ENCODE peak calls at places on chromosomes 13 and 19, in four cellular contexts. D is spleen, B is heart right ventricle, A is aorta. X is an unnamed sample.
A peak's percentile ranks its signal among the peaks of the same experiment; 100 is the strongest.

GRCh38 chr13:80931118-80931517 is 590.2 kb upstream of the SPRY2 start:
- DNase-seq in B (no peak), D (no peak), A (no peak), X (no peak)

GRCh38 chr13:29753593-29754485 is 96.6 kb downstream of the UBL3 start:
- DNase-seq in D (no peak), B (no peak), A (no peak), X (no peak)

GRCh38 chr13:81406639-81407292 is 1065.8 kb upstream of the SPRY2 start:
- DNase-seq in B (no peak), A (no peak), D (no peak), X (no peak)

GRCh38 chr13:44223785-44224432 is 149.7 kb upstream of the SERP2 start:
- DNase-seq in A (no peak), D (no peak), B (no peak), X (peak; percentile 56)

GRCh38 chr13:87123987-87124784 is 547.0 kb upstream of the SLITRK5 start:
- DNase-seq in D (no peak), B (peak; percentile 7), A (no peak), X (no peak)

GRCh38 chr13:113584205-113584869 is at the start of gene TFDP1:
- DNase-seq in B (peak; percentile 66), D (peak; percentile 90), A (peak; percentile 75), X (peak; percentile 93)

GRCh38 chr13:22256111-22256639 is 585.3 kb downstream of the FGF9 start:
- DNase-seq in D (no peak), A (no peak), B (no peak), X (no peak)

GRCh38 chr19:17209126-17210036 is 5.8 kb upstream of the USE1 start:
- DNase-seq in B (no peak), A (peak; percentile 51), D (peak; percentile 78), X (no peak)

GRCh38 chr19:39824143-39825092 is 9.5 kb downstream of the DYRK1B start:
- DNase-seq in A (peak; percentile 92), B (peak; percentile 93), D (peak; percentile 94), X (peak; percentile 94)

GRCh38 chr19:28492616-28493015 is 720.3 kb downstream of the UQCRFS1 start:
- DNase-seq in D (peak; percentile 19), A (no peak), B (no peak), X (no peak)

GRCh38 chr13:40377783-40378182 is 288.7 kb downstream of the FOXO1 start:
- DNase-seq in D (no peak), A (no peak), B (no peak), X (no peak)

GRCh38 chr19:5691205-5691929 is 1.3 kb downstream of the RPL36 start:
- DNase-seq in D (peak; percentile 89), B (peak; percentile 81), A (no peak), X (peak; percentile 93)

GRCh38 chr13:86445584-86446140 is 646.4 kb upstream of the SLITRK6 start:
- DNase-seq in B (no peak), D (no peak), A (no peak), X (no peak)

GRCh38 chr13:20824762-20825161 is 51.0 kb upstream of the EEF1AKMT1 start:
- DNase-seq in D (no peak), A (no peak), B (no peak), X (no peak)

GRCh38 chr19:38385804-38386257 is 2.0 kb downstream of the GGN start:
- DNase-seq in D (no peak), A (no peak), B (no peak), X (peak; percentile 62)

GRCh38 chr19:33771308-33772101 is 25.2 kb upstream of the KCTD15 start:
- DNase-seq in D (peak; percentile 87), B (peak; percentile 58), A (peak; percentile 73), X (peak; percentile 87)

GRCh38 chr13:107518292-107518691 is 697.0 kb downstream of the LIG4 start:
- DNase-seq in D (no peak), B (no peak), A (no peak), X (no peak)

GRCh38 chr13:26979334-26979733 is 192.3 kb downstream of the USP12 start:
- DNase-seq in B (no peak), D (peak; percentile 62), A (no peak), X (no peak)

GRCh38 chr13:50519866-50520265 is 323.6 kb downstream of the DLEU7 start:
- DNase-seq in D (no peak), B (no peak), A (no peak), X (no peak)

GRCh38 chr19:14345364-14345763 is 35.9 kb upstream of the ADGRE5 start:
- DNase-seq in A (no peak), D (no peak), B (no peak), X (no peak)

GRCh38 chr13:24050292-24050711 is 110.2 kb upstream of the SPATA13 start:
- DNase-seq in A (peak; percentile 73), B (no peak), D (no peak), X (peak; percentile 72)

GRCh38 chr13:30752201-30752797 is 17.0 kb downstream of the ALOX5AP start:
- DNase-seq in D (no peak), B (peak; percentile 27), A (peak; percentile 55), X (peak; percentile 52)

GRCh38 chr19:623974-624373 is 9.4 kb downstream of the POLRMT start:
- DNase-seq in D (no peak), B (no peak), A (no peak), X (no peak)

DNA sequence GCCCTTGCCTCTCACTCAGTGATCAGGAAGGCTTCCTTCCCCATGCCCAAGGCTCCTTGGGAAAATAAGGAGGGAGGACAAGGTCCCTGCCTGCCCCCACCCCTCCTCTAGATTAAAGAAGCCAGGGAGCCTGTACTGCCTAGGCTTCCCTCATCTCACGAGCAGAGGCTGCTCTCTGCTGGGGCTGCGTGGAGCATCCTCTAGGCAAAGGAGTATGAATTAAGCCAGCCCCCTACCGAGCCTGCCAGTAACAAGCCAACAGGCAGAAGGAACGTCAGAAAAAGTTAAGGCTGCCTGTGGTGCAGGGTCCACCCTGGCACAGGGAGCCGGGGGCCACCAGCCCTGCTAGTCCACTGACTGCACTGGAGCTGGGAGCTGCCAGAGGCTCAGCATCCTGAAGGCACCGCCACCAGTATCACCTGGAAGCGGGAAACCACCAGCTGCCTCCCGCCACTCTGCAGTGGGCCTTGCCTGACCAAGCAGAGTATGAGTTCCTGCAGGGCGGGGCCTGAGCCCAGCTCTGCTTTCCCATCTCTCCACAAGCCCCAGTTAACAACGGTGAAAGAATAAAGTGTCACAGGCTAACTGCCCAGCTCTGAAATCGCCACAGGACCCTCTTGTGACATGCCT is 6.8 kb downstream of the NAPA start:
- DNase-seq in B (no peak), D (no peak), A (no peak), X (no peak)
- H3K4me1 ChIP-seq in B (peaks cover 78% of the 10 kb centered on the region), D (peaks cover 58% of the 10 kb centered on the region), A (no peaks in the 10 kb centered on the region), X (peaks cover 44% of the 10 kb centered on the region)

DNA sequence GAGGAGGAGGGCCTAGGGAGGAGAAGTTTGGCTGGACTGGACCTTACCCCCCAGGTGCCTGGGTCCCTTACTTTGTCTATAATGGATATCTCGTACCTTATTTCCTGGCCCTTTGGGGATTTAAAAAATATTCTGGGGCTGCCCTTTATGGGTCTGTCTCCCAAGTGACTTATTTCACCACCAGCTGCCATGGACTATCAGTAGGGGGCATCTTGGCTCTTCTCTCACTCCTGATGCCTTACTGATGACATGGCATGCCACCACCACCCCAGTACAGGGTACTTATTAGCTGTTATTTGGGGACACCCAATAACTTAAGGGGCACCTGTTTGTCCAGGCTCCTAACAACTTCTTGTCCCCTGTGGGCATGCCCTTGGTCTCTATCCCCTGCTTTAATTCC is 38.0 kb downstream of the NFIX start:
- DNase-seq in D (no peak), B (no peak), A (no peak), X (no peak)
- H3K4me1 ChIP-seq in D (no peaks in the 10 kb centered on the region), B (peaks cover 97% of the 10 kb centered on the region), A (peaks cover 13% of the 10 kb centered on the region), X (peaks cover 63% of the 10 kb centered on the region)

GRCh38 chr13:95516492-95516891 is 36.0 kb upstream of the CLDN10 start:
- DNase-seq in B (no peak), A (no peak), D (no peak), X (no peak)
- H3K4me1 ChIP-seq in B (no peaks in the 10 kb centered on the region), A (no peaks in the 10 kb centered on the region), D (no peaks in the 10 kb centered on the region), X (no peaks in the 10 kb centered on the region)

GRCh38 chr13:99275093-99275469 is 16.9 kb upstream of the GPR18 start:
- DNase-seq in A (no peak), D (no peak), B (no peak), X (no peak)
- H3K4me1 ChIP-seq in A (no peaks in the 10 kb centered on the region), D (peaks cover 85% of the 10 kb centered on the region), B (no peaks in the 10 kb centered on the region), X (no peaks in the 10 kb centered on the region)

X was measured in right cardiac atrium.